ENCODE peak calls at places on chromosome 17, in seven cellular contexts. Y is AG20443; C is BE2C; R is activated CD4-positive, alpha-beta T cell treated with anti-CD3 and anti-CD28 coated beads for 24 hours; B is K562; K is fibroblast of the aortic adventitia; I is thoracic aorta. S is an unnamed sample.
A peak's percentile ranks its signal among the peaks of the same experiment; 100 is the strongest.

GRCh38 chr17:74037320-74037719 is 166.2 kb upstream of the RPL38 start:
- DNase-seq in R (no peak), Y (no peak), B (no peak), C (peak; percentile 67), I (no peak), K (no peak), S (no peak)

GRCh38 chr17:8152981-8153549 is 861 bp upstream of the PER1 start:
- DNase-seq in Y (no peak), I (no peak), R (no peak), K (peak; percentile 15), C (no peak), B (no peak), S (no peak)

GRCh38 chr17:8362651-8363332 is 13.7 kb downstream of the KRABD2 start:
- DNase-seq in K (peak; percentile 50), R (no peak), C (no peak), I (no peak), Y (no peak), B (no peak), S (no peak)

GRCh38 chr17:81397314-81398169 is 2.3 kb downstream of the BAHCC1 start:
- DNase-seq in Y (no peak), C (peak; percentile 78), R (no peak), K (peak; percentile 75), I (no peak), B (no peak), S (peak; percentile 59)

GRCh38 chr17:40602445-40603443 is 37.5 kb upstream of the CCR7 start:
- DNase-seq in K (no peak), I (no peak), C (no peak), Y (no peak), B (no peak), R (peak; percentile 64), S (no peak)

GRCh38 chr17:76337413-76337777 is 16.3 kb downstream of the PRPSAP1 start:
- DNase-seq in I (no peak), C (no peak), Y (peak; percentile 61), R (no peak), B (no peak), K (no peak), S (no peak)

GRCh38 chr17:30236297-30236624 is 764 bp upstream of the SLC6A4 start:
- DNase-seq in I (no peak), C (no peak), K (no peak), R (no peak), Y (no peak), B (no peak), S (no peak)

GRCh38 chr17:6110592-6110991 is 40.4 kb downstream of the WSCD1 start:
- DNase-seq in Y (no peak), B (no peak), K (no peak), R (no peak), I (no peak), C (no peak), S (no peak)

GRCh38 chr17:34997355-34997862 is 17.1 kb downstream of the LIG3 start:
- DNase-seq in B (no peak), Y (no peak), R (no peak), I (no peak), C (no peak), K (peak; percentile 91), S (no peak)

GRCh38 chr17:78748730-78749317 is 33.2 kb downstream of the CYTH1 start:
- DNase-seq in K (peak; percentile 70), I (no peak), B (no peak), R (peak; percentile 48), C (no peak), Y (peak; percentile 69), S (no peak)

GRCh38 chr17:76446449-76447231 is 6.3 kb downstream of the UBE2O start:
- DNase-seq in K (peak; percentile 78), C (no peak), R (no peak), B (peak; percentile 54), I (no peak), Y (peak; percentile 52), S (no peak)

GRCh38 chr17:72362466-72363335 is 241.9 kb downstream of the SOX9 start:
- DNase-seq in I (no peak), C (no peak), K (peak; percentile 53), R (no peak), B (no peak), Y (peak; percentile 67), S (no peak)

GRCh38 chr17:3685174-3685812 is 10.7 kb downstream of the P2RX5 start:
- DNase-seq in B (peak; percentile 23), K (no peak), C (no peak), Y (no peak), R (no peak), I (no peak), S (no peak)

GRCh38 chr17:75273968-75274708 is 3.1 kb upstream of the MIF4GD start:
- DNase-seq in I (no peak), Y (peak; percentile 69), B (peak; percentile 7), C (peak; percentile 56), R (no peak), K (peak; percentile 85), S (no peak)

GRCh38 chr17:27596571-27597187 is 34.3 kb upstream of the LGALS9 start:
- DNase-seq in Y (no peak), I (no peak), B (no peak), R (no peak), C (peak; percentile 52), K (no peak), S (no peak)

GRCh38 chr17:10210151-10210574 is 11.8 kb upstream of the GAS7 start:
- DNase-seq in K (peak; percentile 44), I (no peak), Y (no peak), R (no peak), C (no peak), B (no peak), S (no peak)

GRCh38 chr17:76781056-76781982 is 43.4 kb downstream of the MFSD11 start:
- DNase-seq in I (no peak), Y (no peak), B (no peak), C (no peak), R (no peak), K (no peak), S (no peak)

GRCh38 chr17:65389956-65390355 is 171.5 kb downstream of the AXIN2 start:
- DNase-seq in K (peak; percentile 46), I (no peak), Y (peak; percentile 84), B (no peak), R (no peak), C (no peak), S (no peak)

GRCh38 chr17:82608816-82609215 is 39.4 kb downstream of the WDR45B start:
- DNase-seq in K (no peak), Y (no peak), C (no peak), I (no peak), B (no peak), R (no peak), S (no peak)

GRCh38 chr17:41928693-41929251 is 1.6 kb upstream of the ODAD4 start:
- DNase-seq in I (no peak), R (no peak), Y (no peak), B (no peak), C (no peak), K (no peak), S (no peak)

GRCh38 chr17:63546308-63547082 is 3.8 kb upstream of the DCAF7 start:
- DNase-seq in R (no peak), I (no peak), C (no peak), Y (no peak), K (no peak), B (no peak), S (peak; percentile 3)

GRCh38 chr17:39251997-39252396 is 26.3 kb upstream of the STAC2 start:
- DNase-seq in I (no peak), B (no peak), Y (no peak), K (no peak), R (no peak), C (no peak), S (no peak)

GRCh38 chr17:44608732-44609435 is 47.4 kb upstream of the MEIOC start:
- DNase-seq in R (no peak), K (no peak), C (no peak), I (no peak), B (no peak), Y (no peak), S (no peak)

GRCh38 chr17:35766903-35767510 is 6.3 kb downstream of the C17orf50 start:
- DNase-seq in R (peak; percentile 12), B (no peak), C (peak; percentile 62), K (peak; percentile 67), I (no peak), Y (peak; percentile 79), S (no peak)

GRCh38 chr17:2173005-2173404 is 118.1 kb downstream of the HIC1 start:
- DNase-seq in I (no peak), K (peak; percentile 56), C (no peak), B (no peak), Y (peak; percentile 50), R (no peak), S (no peak)

S was measured in HEK293T.